ENCODE peak calls at places on chromosomes 1 and 21, in eight cellular contexts. H is HCT116, M is lower lobe of right lung, Q is Peyer's patch, T is RWPE2, V is transverse colon, I is neural progenitor cell, Z is heart right ventricle. J is an unnamed sample. For H3K4me1, the result is how much of the 10 kb centered on the place peaks cover.

GRCh38 chr1:24702511-24703293 is 42.5 kb upstream of the CLIC4 start:
- DNase-seq in Z (peak), T (no peak), M (no peak), I (peak), Q (no peak), V (no peak), H (no peak), J (no peak)

GRCh38 chr1:211183924-211184323 is 50.0 kb upstream of the KCNH1 start:
- DNase-seq in T (no peak), V (no peak), Q (no peak), M (no peak), Z (no peak), H (no peak), I (no peak), J (no peak)

GRCh38 chr1:240575976-240576666 is 35.8 kb downstream of the GREM2 start:
- DNase-seq in M (no peak), Q (no peak), Z (no peak), T (no peak), H (no peak), V (no peak), I (no peak), J (peak)

GRCh38 chr1:12460911-12461621 is 156.9 kb downstream of the DHRS3 start:
- DNase-seq in Z (peak), M (no peak), V (peak), H (no peak), T (no peak), Q (no peak), I (peak), J (no peak)

GRCh38 chr1:201624741-201625646 is 86.1 kb downstream of the NAV1 start:
- DNase-seq in Z (no peak), V (no peak), Q (no peak), T (no peak), M (no peak), H (no peak), I (no peak), J (no peak)

GRCh38 chr1:198681831-198682756 is 43.3 kb downstream of the PTPRC start:
- DNase-seq in M (peak), Q (peak), I (peak), H (no peak), Z (no peak), T (no peak), V (peak), J (peak)

GRCh38 chr1:4044967-4045366 is 144.9 kb upstream of the C1orf174 start:
- DNase-seq in M (no peak), Z (no peak), T (no peak), Q (peak), H (no peak), I (no peak), V (no peak), J (no peak)

GRCh38 chr1:113390871-113391642 is 742 bp downstream of the MAGI3 start:
- DNase-seq in V (peak), M (peak), H (no peak), T (peak), Q (peak), Z (peak), I (peak), J (peak)

GRCh38 chr1:239354211-239354610 is 32.2 kb upstream of the CHRM3 start:
- DNase-seq in Z (no peak), H (no peak), T (no peak), Q (no peak), M (no peak), V (no peak), I (no peak), J (no peak)

GRCh38 chr1:62439652-62440371 is 3.0 kb downstream of the USP1 start:
- DNase-seq in H (no peak), Z (no peak), T (no peak), I (no peak), V (no peak), M (no peak), Q (no peak), J (no peak)

GRCh38 chr21:20570824-20571232 is 427.4 kb upstream of the NCAM2 start:
- DNase-seq in I (peak), V (no peak), Z (no peak), T (no peak), M (no peak), Q (no peak), H (no peak), J (no peak)

GRCh38 chr21:35457097-35457496 is 408.0 kb upstream of the RUNX1 start:
- DNase-seq in I (no peak), Q (no peak), V (no peak), H (no peak), Z (no peak), T (no peak), M (no peak), J (no peak)

GRCh38 chr1:62175568-62176179 is 19.0 kb upstream of the L1TD1 start:
- DNase-seq in H (peak), Z (no peak), T (no peak), V (peak), M (no peak), Q (peak), I (peak), J (no peak)

GRCh38 chr1:211493865-211494653 is 2.1 kb upstream of the RD3 start:
- DNase-seq in H (no peak), Z (no peak), M (no peak), T (no peak), I (no peak), V (no peak), Q (no peak), J (no peak)

GRCh38 chr1:227892930-227893695 is 54.6 kb downstream of the WNT9A start:
- DNase-seq in Z (no peak), I (no peak), V (no peak), T (peak), Q (peak), M (peak), H (no peak), J (no peak)

GRCh38 chr1:198734323-198735008 is 95.6 kb downstream of the PTPRC start:
- DNase-seq in Q (no peak), M (no peak), H (no peak), V (no peak), I (no peak), Z (no peak), T (no peak), J (no peak)

GRCh38 chr1:53572061-53572801 is 113.0 kb downstream of the DMRTB1 start:
- DNase-seq in Z (no peak), M (no peak), T (peak), Q (peak), H (peak), I (peak), V (peak), J (no peak)

GRCh38 chr1:84722794-84723193 is 32.5 kb upstream of the SSX2IP start:
- DNase-seq in Z (no peak), I (no peak), V (no peak), T (no peak), Q (no peak), H (no peak), M (no peak), J (no peak)

GRCh38 chr21:19340303-19340702 is 936.7 kb upstream of the TMPRSS15 start:
- DNase-seq in I (no peak), V (no peak), T (no peak), M (no peak), H (no peak), Z (no peak), Q (no peak), J (no peak)

GRCh38 chr1:5455056-5455455 is 537.2 kb downstream of the NPHP4 start:
- DNase-seq in I (peak), Z (no peak), V (no peak), Q (no peak), M (no peak), T (no peak), H (no peak), J (no peak)

GRCh38 chr1:33302325-33302724 is 18.6 kb downstream of the A3GALT2 start:
- DNase-seq in I (no peak), M (no peak), Q (peak), T (peak), Z (no peak), V (no peak), H (no peak), J (no peak)

GRCh38 chr21:31880816-31881215 is 8.0 kb downstream of the HUNK start:
- DNase-seq in M (no peak), I (no peak), H (no peak), V (no peak), T (no peak), Q (peak), Z (no peak), J (no peak)

GRCh38 chr1:161182214-161182613 is 4.9 kb upstream of the B4GALT3 start:
- DNase-seq in T (no peak), Z (no peak), Q (no peak), I (no peak), V (no peak), M (no peak), H (no peak), J (no peak)

GRCh38 chr1:42422672-42423236 is 33.1 kb downstream of the ZMYND12 start:
- DNase-seq in V (no peak), Q (no peak), I (no peak), Z (peak), H (no peak), T (no peak), M (no peak), J (no peak)

GRCh38 chr1:241837901-241838300 is 10.1 kb upstream of the EXO1 start:
- DNase-seq in V (no peak), I (no peak), H (no peak), M (no peak), Q (no peak), Z (no peak), T (no peak), J (no peak)

GRCh38 chr1:71046891-71047634 is 553 bp downstream of the PTGER3 start:
- DNase-seq in V (peak), M (peak), I (peak), Z (peak), Q (no peak), T (no peak), H (no peak), J (peak)

GRCh38 chr21:31045841-31046240 is 7.6 kb upstream of the KRTAP19-8 start:
- DNase-seq in T (no peak), Z (no peak), H (no peak), Q (no peak), M (no peak), I (no peak), V (no peak), J (no peak)

GRCh38 chr1:24786191-24786590 is 40.9 kb downstream of the CLIC4 start:
- DNase-seq in I (no peak), M (no peak), T (no peak), Z (no peak), H (no peak), V (no peak), Q (no peak), J (no peak)

GRCh38 chr21:23217597-23217996 is 2219.4 kb downstream of the NCAM2 start:
- DNase-seq in H (no peak), Q (no peak), Z (no peak), V (no peak), M (no peak), I (no peak), T (no peak), J (no peak)

GRCh38 chr1:40786171-40786994 is 2.8 kb downstream of the KCNQ4 start:
- DNase-seq in Q (no peak), H (no peak), V (no peak), T (no peak), I (no peak), M (no peak), Z (no peak), J (no peak)

GRCh38 chr1:40783001-40783905 is at the start of gene KCNQ4:
- DNase-seq in I (peak), T (no peak), Q (no peak), Z (peak), H (no peak), V (peak), M (peak), J (no peak)

GRCh38 chr1:40785446-40785845 is 1.9 kb downstream of the KCNQ4 start:
- DNase-seq in V (no peak), Z (no peak), H (no peak), I (no peak), Q (no peak), M (no peak), T (no peak), J (no peak)

GRCh38 chr1:40784141-40784770 is 669 bp downstream of the KCNQ4 start:
- DNase-seq in M (no peak), Q (no peak), Z (no peak), V (no peak), I (peak), T (no peak), H (no peak), J (no peak)

GRCh38 chr1:40784771-40785151 is 1.2 kb downstream of the KCNQ4 start:
- DNase-seq in V (no peak), M (no peak), I (no peak), T (no peak), Z (no peak), H (no peak), Q (no peak), J (no peak)
- H3K4me3 ChIP-seq in V (peak), M (peak), I (peak), T (no peak), Z (peak), H (peak), Q (no peak), J (no peak)

DNA sequence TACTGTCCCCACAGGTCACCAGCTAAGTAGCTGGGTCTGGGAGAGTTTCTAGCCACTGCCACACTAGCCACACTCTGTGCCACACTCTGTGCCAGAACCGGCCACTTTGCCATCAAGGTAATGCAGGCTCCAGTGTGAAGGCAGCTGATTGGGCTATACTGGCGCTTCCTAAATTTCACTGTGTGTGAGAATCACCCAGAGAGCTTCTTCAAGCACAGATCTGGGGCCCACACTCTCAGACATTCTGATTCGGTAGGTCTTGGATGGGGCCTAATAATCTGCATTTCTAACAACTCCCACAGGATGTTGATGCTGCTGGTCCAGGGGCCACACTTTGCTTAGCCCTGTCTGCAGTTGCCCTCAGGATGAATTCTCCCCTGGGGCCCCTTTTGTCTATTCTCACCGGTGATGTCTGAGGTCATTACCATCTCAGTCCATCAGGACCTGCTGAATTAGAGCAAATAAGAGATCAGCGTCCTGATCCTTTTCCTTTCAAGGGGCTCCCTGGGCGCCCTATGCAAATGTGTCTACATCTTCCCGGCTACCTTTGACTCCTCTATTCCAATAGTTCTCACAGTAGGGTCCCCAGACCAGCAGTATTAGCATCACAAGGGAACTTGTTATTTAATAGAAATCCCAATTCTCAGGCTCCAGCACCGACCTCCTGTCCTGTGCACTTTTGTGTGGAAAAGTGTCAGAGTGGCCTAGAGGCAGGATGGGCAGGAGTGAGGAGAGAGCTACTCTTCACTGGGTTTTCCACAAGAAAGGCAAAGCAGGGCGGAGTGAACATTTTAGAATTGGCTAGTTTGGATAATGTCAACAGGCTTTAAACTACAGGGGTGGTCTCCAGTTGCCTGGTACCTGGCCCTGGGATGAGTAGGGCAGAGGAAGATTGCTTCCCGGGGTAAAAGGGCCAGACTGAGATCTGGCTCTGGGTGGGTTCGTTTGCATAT is 24.7 kb upstream of the LRRN2 start:
- DNase-seq in M (no peak), T (no peak), H (no peak), Q (no peak), V (no peak), I (peak), Z (no peak), J (no peak)
- H3K4me1 ChIP-seq in M (under half), T (under half), H (under half), Q (under half), V (under half), I (half or more), Z (under half), J (under half)

GRCh38 chr1:180157108-180157507 is 2.4 kb downstream of the QSOX1 start:
- DNase-seq in Z (no peak), M (no peak), T (no peak), H (no peak), I (no peak), V (no peak), Q (peak), J (no peak)
- H3K4me3 ChIP-seq in Z (no peak), M (peak), T (no peak), H (no peak), I (no peak), V (no peak), Q (no peak), J (no peak)

DNA sequence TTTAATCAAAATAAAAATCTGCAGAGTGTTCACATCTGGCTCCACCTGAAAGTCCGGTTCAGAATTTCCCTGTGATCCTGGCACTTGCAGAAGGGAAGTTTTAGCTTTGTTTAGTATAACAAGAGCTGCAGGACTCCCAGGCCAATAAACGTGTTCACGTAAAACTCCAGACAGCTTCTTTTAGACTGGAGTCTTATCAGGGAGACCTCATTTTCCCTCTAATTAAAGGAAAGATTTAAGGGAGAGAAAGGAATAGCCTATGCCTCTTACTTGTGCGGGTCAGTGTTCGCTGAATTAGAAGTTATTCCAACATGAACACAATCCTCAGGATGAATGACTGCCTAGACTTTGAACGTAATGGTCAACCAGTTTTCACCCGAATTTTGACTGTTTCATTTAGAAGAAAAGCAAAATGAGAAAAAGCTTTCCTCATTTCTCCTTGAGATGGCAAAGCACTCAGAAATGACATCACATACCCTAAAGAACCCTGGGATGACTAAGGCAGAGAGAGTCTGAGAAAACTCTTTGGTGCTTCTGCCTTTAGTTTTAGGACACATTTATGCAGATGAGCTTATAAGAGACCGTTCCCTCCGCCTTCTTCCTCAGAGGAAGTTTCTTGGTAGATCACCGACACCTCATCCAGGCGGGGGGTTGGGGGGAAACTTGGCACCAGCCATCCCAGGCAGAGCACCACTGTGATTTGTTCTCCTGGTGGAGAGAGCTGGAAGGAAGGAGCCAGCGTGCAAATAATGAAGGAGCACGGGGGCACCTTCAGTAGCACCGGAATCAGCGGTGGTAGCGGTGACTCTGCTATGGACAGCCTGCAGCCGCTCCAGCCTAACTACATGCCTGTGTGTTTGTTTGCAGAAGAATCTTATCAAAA is 202.1 kb upstream of the SGIP1 start:
- DNase-seq in Q (peak), V (peak), M (peak), H (no peak), I (peak), Z (peak), T (no peak), J (peak)
- H3K4me1 ChIP-seq in Q (under half), V (under half), M (under half), H (half or more), I (under half), Z (under half), T (under half), J (under half)

GRCh38 chr1:26361605-26362122 is 7.7 kb upstream of the CRYBG2 start:
- DNase-seq in M (no peak), I (no peak), Q (no peak), Z (no peak), V (no peak), T (no peak), H (no peak), J (no peak)

GRCh38 chr1:26362331-26362730 is 8.4 kb upstream of the CRYBG2 start:
- DNase-seq in V (no peak), Q (no peak), I (no peak), M (no peak), T (no peak), H (no peak), Z (no peak), J (no peak)

GRCh38 chr1:26360051-26360806 is 6.3 kb upstream of the CRYBG2 start:
- DNase-seq in V (peak), I (peak), Z (no peak), Q (peak), T (no peak), H (no peak), M (no peak), J (peak)

GRCh38 chr1:26358411-26359384 is 4.8 kb upstream of the CRYBG2 start:
- DNase-seq in M (no peak), T (no peak), I (no peak), Z (no peak), H (peak), V (peak), Q (peak), J (peak)

DNA sequence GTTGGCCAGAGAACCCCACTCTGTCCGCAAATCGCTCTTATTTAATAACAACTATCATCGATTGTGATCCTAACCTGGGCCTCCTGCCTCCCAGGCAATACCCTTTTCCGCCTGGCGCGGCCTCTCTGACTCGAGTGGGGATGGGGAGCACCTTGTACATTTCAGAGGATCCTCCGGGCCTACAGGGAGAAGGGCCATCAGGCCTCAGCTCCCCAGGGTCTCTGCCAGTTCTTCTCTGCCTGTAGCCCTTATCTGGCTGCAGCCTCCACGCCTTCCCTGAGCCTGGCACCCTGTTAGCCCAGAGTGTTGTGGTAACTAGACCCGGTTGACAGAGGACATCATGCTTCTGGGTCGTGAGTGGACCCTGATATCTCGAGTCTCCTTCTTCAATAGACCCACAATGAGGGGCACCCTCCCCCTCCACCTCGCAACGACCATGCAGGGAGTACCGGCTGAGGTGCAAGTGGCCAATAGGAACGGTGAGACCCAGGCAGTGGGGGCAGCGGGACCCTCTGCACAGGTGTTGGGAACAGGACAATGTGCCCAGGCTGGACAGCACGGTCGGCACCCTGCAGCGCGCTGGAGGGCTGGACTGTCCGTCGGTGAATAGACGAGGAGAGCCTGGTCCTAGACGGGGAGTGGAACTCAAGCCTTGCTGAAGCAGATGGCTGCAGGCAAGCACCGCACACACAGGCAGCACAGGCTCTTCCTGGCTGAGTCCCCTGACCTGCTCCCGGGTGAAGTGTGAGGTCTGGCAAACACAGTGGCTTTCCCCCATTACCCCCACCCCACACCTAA is 7.1 kb upstream of the CRYBG2 start:
- DNase-seq in I (no peak), T (no peak), Z (no peak), H (no peak), Q (no peak), M (no peak), V (no peak), J (no peak)
- H3K4me3 ChIP-seq in I (peak), T (no peak), Z (peak), H (no peak), Q (peak), M (peak), V (no peak), J (peak)

J was measured in CD8-positive, alpha-beta memory T cell.